ENCODE peak calls at places on chromosomes 16 and 17, in five cellular contexts. A is stimulated activated CD8-positive, alpha-beta memory T cell treated with anti-CD3 and anti-CD28 coated beads, Interleukin-4, amount 100 ng/mL, for 1 hour; X is Peyer's patch; T is T-helper 22 cell; N is D341Med. Z is an unnamed sample.

GRCh38 chr16:81878529-81878928 is 99.4 kb downstream of the PLCG2 start:
- DNase-seq in A (no peak), X (no peak), T (no peak), N (no peak), Z (no peak)

GRCh38 chr16:66266436-66267286 is 99.8 kb upstream of the CDH5 start:
- DNase-seq in A (no peak), X (peak), T (no peak), N (peak), Z (no peak)

GRCh38 chr17:7557825-7558543 is 566 bp upstream of the TNFSF13 start:
- DNase-seq in A (no peak), X (peak), T (no peak), N (no peak), Z (peak)

GRCh38 chr16:85990861-85991301 is 91.9 kb downstream of the IRF8 start:
- DNase-seq in A (no peak), X (peak), T (no peak), N (no peak), Z (no peak)

GRCh38 chr17:72143245-72143644 is 22.4 kb downstream of the SOX9 start:
- DNase-seq in A (no peak), X (no peak), T (no peak), N (no peak), Z (no peak)

GRCh38 chr17:4221163-4221562 is 42.6 kb downstream of the ANKFY1 start:
- DNase-seq in A (no peak), X (no peak), T (no peak), N (no peak), Z (peak)

GRCh38 chr17:80976718-80977117 is 14.9 kb upstream of the CHMP6 start:
- DNase-seq in A (no peak), X (no peak), T (no peak), N (no peak), Z (no peak)

GRCh38 chr17:82917656-82918345 is 78.0 kb upstream of the ZNF750 start:
- DNase-seq in A (no peak), X (no peak), T (no peak), N (peak), Z (no peak)

GRCh38 chr16:46711106-46711769 is 21.8 kb downstream of the ORC6 start:
- DNase-seq in A (no peak), X (no peak), T (no peak), N (no peak), Z (peak)

GRCh38 chr17:62723842-62724241 is 84.3 kb downstream of the MARCHF10 start:
- DNase-seq in A (no peak), X (peak), T (no peak), N (peak), Z (no peak)

GRCh38 chr16:72419638-72420037 is 247.7 kb upstream of the PMFBP1 start:
- DNase-seq in A (no peak), X (no peak), T (no peak), N (no peak), Z (no peak)

GRCh38 chr17:32970281-32970680 is 21.4 kb upstream of the SPACA3 start:
- DNase-seq in A (no peak), X (no peak), T (no peak), N (no peak), Z (no peak)

GRCh38 chr17:7440113-7440822 is 956 bp downstream of the FGF11 start:
- DNase-seq in A (no peak), X (peak), T (peak), N (peak), Z (peak)

Z was measured in right lobe of liver.